ENCODE peak calls at places on chromosomes 5 and 9, in six cellular contexts. O is fibroblast of mammary gland, B is Peyer's patch, G is SK-N-SH, Q is AG09309, R is A673. L is an unnamed sample.

GRCh38 chr5:59466271-59466670 is 427.3 kb downstream of the PDE4D start:
- DNase-seq in O (no peak), B (no peak), G (no peak), Q (no peak), R (no peak), L (no peak)

GRCh38 chr5:14193496-14193895 is 50.4 kb downstream of the TRIO start:
- DNase-seq in O (peak), B (no peak), G (no peak), Q (no peak), R (no peak), L (no peak)

GRCh38 chr9:124928116-124928515 is 12.8 kb downstream of the GOLGA1 start:
- DNase-seq in O (no peak), B (no peak), G (no peak), Q (no peak), R (no peak), L (no peak)

GRCh38 chr9:126342621-126343031 is 16.0 kb downstream of the MVB12B start:
- DNase-seq in O (no peak), B (no peak), G (no peak), Q (no peak), R (no peak), L (no peak)

GRCh38 chr5:116652196-116652729 is 77.6 kb upstream of the SEMA6A start:
- DNase-seq in O (peak), B (no peak), G (no peak), Q (no peak), R (peak), L (no peak)

GRCh38 chr9:31137151-31137849 is 1247.1 kb upstream of the ACO1 start:
- DNase-seq in O (peak), B (no peak), G (no peak), Q (no peak), R (no peak), L (no peak)

GRCh38 chr5:26339576-26339975 is 698.8 kb downstream of the CDH9 start:
- DNase-seq in O (no peak), B (no peak), G (no peak), Q (no peak), R (no peak), L (no peak)

GRCh38 chr5:139742173-139742903 is 53.3 kb upstream of the PSD2 start:
- DNase-seq in O (no peak), B (no peak), G (no peak), Q (no peak), R (no peak), L (no peak)

GRCh38 chr5:12795333-12795663 is 891.1 kb upstream of the CTNND2 start:
- DNase-seq in O (no peak), B (no peak), G (no peak), Q (no peak), R (no peak), L (no peak)

GRCh38 chr5:633521-633955 is 21.4 kb downstream of the CEP72 start:
- DNase-seq in O (peak), B (no peak), G (no peak), Q (no peak), R (peak), L (no peak)

GRCh38 chr5:176769911-176770310 is 40.4 kb upstream of the UNC5A start:
- DNase-seq in O (no peak), B (peak), G (no peak), Q (no peak), R (no peak), L (no peak)

GRCh38 chr5:77999013-77999798 is 223.1 kb upstream of the TBCA start:
- DNase-seq in O (no peak), B (no peak), G (no peak), Q (no peak), R (no peak), L (no peak)

GRCh38 chr5:154373729-154374179 is 72.0 kb upstream of the SAP30L start:
- DNase-seq in O (peak), B (no peak), G (no peak), Q (no peak), R (no peak), L (no peak)

GRCh38 chr5:180090769-180091546 is 19.4 kb upstream of the RNF130 start:
- DNase-seq in O (peak), B (no peak), G (no peak), Q (no peak), R (peak), L (peak)

GRCh38 chr5:169702726-169703481 is 65.8 kb downstream of the DOCK2 start:
- DNase-seq in O (peak), B (no peak), G (no peak), Q (no peak), R (peak), L (peak)

GRCh38 chr5:123805300-123805699 is 293.3 kb downstream of the CSNK1G3 start:
- DNase-seq in O (no peak), B (no peak), G (no peak), Q (no peak), R (no peak), L (no peak)

GRCh38 chr9:74497750-74498615 is 848 bp downstream of the RORB start:
- DNase-seq in O (peak), B (no peak), G (peak), Q (no peak), R (peak), L (peak)

GRCh38 chr9:91753711-91754110 is 196.3 kb downstream of the ROR2 start:
- DNase-seq in O (no peak), B (no peak), G (no peak), Q (no peak), R (no peak), L (no peak)

GRCh38 chr5:92944903-92945629 is 636.0 kb downstream of the NR2F1-AS1 start:
- DNase-seq in O (peak), B (no peak), G (no peak), Q (peak), R (no peak), L (no peak)

GRCh38 chr5:81896764-81897163 is 75.1 kb upstream of the ATG10 start:
- DNase-seq in O (peak), B (no peak), G (no peak), Q (no peak), R (no peak), L (no peak)

GRCh38 chr9:123225374-123225813 is 43.0 kb downstream of the STRBP start:
- DNase-seq in O (peak), B (peak), G (peak), Q (peak), R (peak), L (peak)

GRCh38 chr5:151571270-151572173 is 19.6 kb downstream of the FAT2 start:
- DNase-seq in O (no peak), B (no peak), G (no peak), Q (no peak), R (no peak), L (no peak)

GRCh38 chr9:73799446-73799845 is 647.8 kb downstream of the ANXA1 start:
- DNase-seq in O (no peak), B (no peak), G (no peak), Q (no peak), R (no peak), L (no peak)

GRCh38 chr9:82031538-82032280 is 43.1 kb downstream of the SPATA31D1 start:
- DNase-seq in O (peak), B (no peak), G (no peak), Q (peak), R (peak), L (no peak)

GRCh38 chr5:122844136-122844915 is 1.1 kb upstream of the SNX24 start:
- DNase-seq in O (no peak), B (no peak), G (no peak), Q (no peak), R (no peak), L (no peak)

GRCh38 chr9:28037968-28038367 is 464.7 kb upstream of the C9orf72 start:
- DNase-seq in O (no peak), B (no peak), G (no peak), Q (no peak), R (no peak), L (no peak)

GRCh38 chr9:1604942-1605560 is 410.1 kb upstream of the SMARCA2 start:
- DNase-seq in O (peak), B (no peak), G (peak), Q (no peak), R (peak), L (peak)
- TF ChIP-seq CTCF in O (peak), B (peak), G (peak), Q (peak), R (peak), L (peak)

GRCh38 chr9:96071245-96072124 is 196.0 kb downstream of the ERCC6L2 start:
- DNase-seq in O (peak), B (no peak), G (peak), Q (no peak), R (peak), L (peak)
- TF ChIP-seq CTCF in O (peak), B (peak), G (peak), Q (peak), R (peak), L (peak)

GRCh38 chr5:20347334-20347733 is 359.3 kb upstream of the CDH18 start:
- DNase-seq in O (no peak), B (no peak), G (no peak), Q (no peak), R (no peak), L (no peak)
- TF ChIP-seq CTCF in O (no peak), B (no peak), G (no peak), Q (no peak), R (no peak), L (no peak)

GRCh38 chr9:113143432-113144227 is 7.2 kb upstream of the SLC31A2 start:
- DNase-seq in O (no peak), B (no peak), G (no peak), Q (no peak), R (no peak), L (no peak)
- TF ChIP-seq CTCF in O (no peak), B (no peak), G (no peak), Q (no peak), R (no peak), L (no peak)

GRCh38 chr5:155591273-155591672 is 577.7 kb downstream of the KIF4B start:
- DNase-seq in O (no peak), B (no peak), G (no peak), Q (no peak), R (no peak), L (no peak)

DNA sequence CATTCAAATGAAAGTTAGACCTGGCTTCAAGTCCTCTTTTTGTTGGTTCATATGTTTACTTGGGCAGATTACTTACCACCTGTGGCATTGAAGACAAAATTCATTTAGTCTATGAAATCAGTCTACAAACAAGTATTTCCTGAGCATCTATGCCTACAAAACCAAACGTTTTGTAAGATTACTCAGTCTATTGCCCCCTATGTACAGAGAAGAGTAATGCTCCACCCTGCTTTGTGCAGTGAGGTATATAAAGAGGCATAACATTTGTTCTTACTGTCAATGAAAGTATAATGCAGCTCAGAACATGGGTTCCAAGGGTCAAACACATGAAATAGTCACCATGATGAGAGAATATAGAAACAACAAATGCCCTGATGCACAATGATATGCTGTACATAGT is 580.7 kb downstream of the KIF4B start:
- DNase-seq in O (no peak), B (no peak), G (no peak), Q (no peak), R (no peak), L (no peak)
- TF ChIP-seq CTCF in O (no peak), B (no peak), G (no peak), Q (no peak), R (peak), L (no peak)

DNA sequence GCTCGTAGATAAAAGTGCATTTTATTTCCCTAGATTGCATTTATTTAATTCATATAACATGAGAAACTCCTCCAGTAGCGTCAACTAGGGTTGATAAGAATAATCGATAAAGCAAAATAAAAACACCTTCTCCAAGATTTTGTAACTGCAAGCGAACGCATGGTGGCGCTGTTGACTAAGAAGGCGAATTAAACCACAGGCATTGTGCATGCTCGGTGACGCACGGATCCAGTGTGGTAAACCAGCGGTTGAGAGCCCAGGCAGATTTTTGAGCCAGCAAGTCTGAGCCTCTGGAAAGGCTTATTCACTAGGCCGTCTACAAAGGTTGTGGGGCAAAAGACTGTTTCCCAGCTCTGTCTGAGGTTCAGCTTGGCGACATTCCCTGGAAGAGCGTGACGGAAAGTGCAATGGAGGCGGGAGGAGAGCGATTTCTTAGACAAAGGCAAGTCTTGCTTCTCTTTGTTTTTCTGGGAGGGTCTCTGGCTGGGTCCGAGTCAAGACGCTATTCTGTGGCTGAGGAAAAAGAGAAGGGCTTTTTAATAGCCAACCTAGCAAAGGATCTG is at the start of gene PCDHB3:
- DNase-seq in O (peak), B (no peak), G (peak), Q (peak), R (peak), L (peak)
- TF ChIP-seq CTCF in O (peak), B (no peak), G (peak), Q (peak), R (peak), L (peak)

DNA sequence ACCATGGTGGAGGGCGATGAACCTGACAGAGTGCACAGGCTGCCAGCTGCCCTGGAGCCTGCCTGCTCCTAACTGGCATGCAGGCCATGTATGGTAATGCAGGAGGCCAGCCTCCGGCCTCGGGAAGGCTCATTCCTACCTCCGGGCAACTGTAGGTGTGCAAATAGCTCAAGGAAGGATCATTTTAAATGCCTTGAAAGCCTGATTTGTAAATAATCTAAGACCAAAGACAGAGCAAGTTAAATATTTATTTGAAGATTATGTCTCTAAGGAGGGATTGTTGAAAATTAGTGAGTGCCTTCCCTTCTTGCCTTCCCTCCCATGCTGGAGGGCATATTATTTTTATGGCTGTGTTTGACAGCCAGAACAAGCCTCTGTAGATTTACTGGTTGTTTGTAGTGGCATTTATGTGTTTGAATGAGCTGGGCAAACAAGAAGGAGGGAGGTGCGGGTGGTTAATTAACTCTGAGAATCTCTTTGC is 285.7 kb upstream of the TUT7 start:
- DNase-seq in O (no peak), B (no peak), G (no peak), Q (no peak), R (no peak), L (no peak)
- TF ChIP-seq CTCF in O (no peak), B (no peak), G (no peak), Q (peak), R (peak), L (no peak)

DNA sequence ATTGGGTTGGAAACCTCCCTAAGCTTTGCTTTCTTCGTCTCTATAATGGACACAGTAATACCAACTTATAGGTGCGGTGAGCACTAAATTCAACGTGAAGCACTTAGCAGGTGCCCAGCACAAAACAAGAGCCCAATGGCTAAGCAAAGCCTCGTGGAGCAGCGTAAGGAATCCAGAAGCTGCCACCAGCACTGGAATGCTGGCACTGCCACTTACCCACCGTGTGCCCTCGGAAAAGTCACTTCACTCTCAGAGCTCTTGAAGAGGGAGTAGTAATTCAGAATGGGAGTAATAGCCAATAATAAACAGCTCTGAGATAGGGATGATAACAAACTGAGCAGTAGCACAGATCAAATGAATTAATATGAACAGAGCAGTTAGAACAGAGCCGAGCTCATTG is 16.4 kb downstream of the DAP start:
- DNase-seq in O (no peak), B (no peak), G (no peak), Q (no peak), R (no peak), L (no peak)
- TF ChIP-seq CTCF in O (no peak), B (no peak), G (no peak), Q (no peak), R (no peak), L (no peak)

GRCh38 chr5:36744041-36744677 is 132.4 kb upstream of the NIPBL start:
- DNase-seq in O (peak), B (no peak), G (no peak), Q (no peak), R (no peak), L (no peak)

GRCh38 chr5:36741138-36741537 is 134.7 kb downstream of the SLC1A3 start:
- DNase-seq in O (no peak), B (no peak), G (no peak), Q (no peak), R (no peak), L (no peak)

GRCh38 chr5:36740259-36740898 is 134.0 kb downstream of the SLC1A3 start:
- DNase-seq in O (no peak), B (no peak), G (no peak), Q (no peak), R (peak), L (no peak)

GRCh38 chr5:36739751-36740221 is 133.4 kb downstream of the SLC1A3 start:
- DNase-seq in O (peak), B (peak), G (peak), Q (no peak), R (peak), L (peak)

DNA sequence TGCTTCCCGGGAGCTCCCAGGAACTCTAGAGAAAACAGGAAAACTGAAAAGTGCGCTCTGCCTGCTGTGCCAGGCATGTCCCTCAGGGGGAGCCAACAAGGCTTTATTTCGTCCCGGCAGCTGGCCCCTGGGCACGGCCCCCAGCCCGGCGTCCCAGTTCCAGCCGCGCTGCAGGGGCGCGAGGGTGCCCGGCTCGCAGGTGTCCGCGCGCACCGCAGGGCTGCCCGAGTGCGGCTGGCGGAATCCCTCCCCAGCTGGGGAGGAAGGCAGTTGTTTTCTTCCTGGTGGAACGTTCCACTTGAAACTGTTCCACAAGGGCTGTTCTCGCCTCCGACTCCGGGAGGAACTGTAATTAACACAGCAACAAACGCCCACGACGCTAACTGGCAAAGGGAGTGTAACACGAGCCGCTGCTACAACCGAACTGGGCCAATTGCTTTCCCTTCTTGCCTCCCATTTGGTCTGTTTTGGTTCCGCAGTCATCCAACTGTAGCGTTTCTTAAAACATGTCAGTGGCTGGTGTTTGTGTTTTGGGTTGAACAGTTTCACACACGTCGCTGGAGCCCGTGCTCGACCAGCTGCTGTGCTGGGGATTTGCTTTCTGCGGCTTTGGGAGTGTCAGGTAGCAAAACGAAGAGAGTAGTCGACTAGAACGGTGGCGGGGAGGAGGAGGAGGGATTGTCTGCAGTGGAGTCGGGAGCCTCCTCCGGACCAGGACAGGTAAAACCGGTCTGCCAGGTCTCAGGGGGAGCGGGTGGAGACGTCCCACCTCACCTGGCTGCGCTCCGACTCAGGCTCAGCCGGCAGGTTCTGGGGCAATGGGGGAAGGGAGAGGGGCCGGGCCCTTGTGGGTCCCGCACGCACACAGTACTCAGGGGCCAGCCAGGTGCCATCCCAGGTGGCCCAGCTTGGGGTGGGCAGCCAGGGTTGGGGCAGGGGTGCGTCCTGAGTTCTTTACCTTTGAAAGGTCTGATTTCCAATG is 131.6 kb upstream of the NIPBL start:
- DNase-seq in O (peak), B (peak), G (peak), Q (no peak), R (peak), L (peak)
- TF ChIP-seq CTCF in O (peak), B (peak), G (peak), Q (peak), R (peak), L (peak)

L was measured in activated CD8-positive, alpha-beta T cell treated with anti-CD3 and anti-CD28 coated beads for 36 hours.